ENCODE peak calls at places on chromosomes 5 and 9, in eight cellular contexts. S is stimulated activated CD4-positive, alpha-beta T cell treated with anti-CD3 and anti-CD28 coated beads, Interleukin-2, amount 100 ng/mL, for 48 hours; V is CD4-positive, CD25-positive, alpha-beta regulatory T cell; Y is hypothalamus; X is SK-N-SH; A is stomach; H is NCI-H1694 treated with DMSO at 0.1 percent for 48 hours; T is AG09309. C is an unnamed sample.

GRCh38 chr9:124222918-124223720 is 34.6 kb upstream of the NEK6 start:
- DNase-seq in S (no peak), V (no peak), Y (peak; percentile 43), X (no peak), A (peak; percentile 95), H (no peak), T (no peak), C (no peak)

GRCh38 chr9:137074657-137075274 is 2.6 kb upstream of the UAP1L1 start:
- DNase-seq in S (no peak), V (no peak), Y (no peak), X (no peak), A (no peak), H (no peak), T (no peak), C (no peak)

GRCh38 chr5:147989977-147990376 is 73.8 kb upstream of the SPINK5 start:
- DNase-seq in S (no peak), V (no peak), Y (no peak), X (no peak), A (no peak), H (no peak), T (no peak), C (no peak)

GRCh38 chr9:6214903-6215302 is 704 bp upstream of the IL33 start:
- DNase-seq in S (no peak), V (no peak), Y (no peak), X (no peak), A (no peak), H (no peak), T (no peak), C (no peak)

GRCh38 chr9:15253786-15254185 is 53.2 kb downstream of the TTC39B start:
- DNase-seq in S (no peak), V (no peak), Y (no peak), X (no peak), A (no peak), H (no peak), T (no peak), C (no peak)

GRCh38 chr9:94097788-94098413 is 13.6 kb downstream of the PTPDC1 start:
- DNase-seq in S (no peak), V (no peak), Y (no peak), X (no peak), A (no peak), H (no peak), T (peak; percentile 83), C (no peak)

GRCh38 chr5:41736641-41737040 is 133.6 kb downstream of the OXCT1 start:
- DNase-seq in S (no peak), V (no peak), Y (no peak), X (no peak), A (no peak), H (no peak), T (no peak), C (no peak)

GRCh38 chr9:15642369-15642962 is 89.6 kb downstream of the CCDC171 start:
- DNase-seq in S (no peak), V (peak; percentile 12), Y (no peak), X (peak; percentile 33), A (no peak), H (peak; percentile 50), T (peak; percentile 7), C (no peak)

GRCh38 chr9:125140576-125140975 is 2.8 kb downstream of the SCAI start:
- DNase-seq in S (no peak), V (no peak), Y (no peak), X (no peak), A (no peak), H (no peak), T (no peak), C (no peak)

GRCh38 chr5:143065185-143065584 is 295.0 kb downstream of the ARHGAP26 start:
- DNase-seq in S (no peak), V (no peak), Y (no peak), X (no peak), A (no peak), H (no peak), T (peak; percentile 84), C (no peak)

GRCh38 chr5:116137544-116138378 is 52.9 kb downstream of the COMMD10 start:
- DNase-seq in S (no peak), V (peak; percentile 47), Y (no peak), X (peak; percentile 37), A (no peak), H (peak; percentile 63), T (peak; percentile 11), C (no peak)

GRCh38 chr5:68911840-68912690 is 181.7 kb upstream of the SLC30A5 start:
- DNase-seq in S (no peak), V (no peak), Y (no peak), X (no peak), A (no peak), H (no peak), T (no peak), C (no peak)

GRCh38 chr9:114412057-114412683 is 24.4 kb upstream of the AKNA start:
- DNase-seq in S (no peak), V (no peak), Y (no peak), X (no peak), A (no peak), H (no peak), T (no peak), C (no peak)

C was measured in activated T-helper 1 cell treated with Interleukin-2 at 50 U/mL for 16 hours.